ENCODE peak calls at places on chromosome 13, in nine cellular contexts. N, F, J, R, V, S, L, Y and G are unnamed samples. For H3K4me1, the result is how much of the 10 kb centered on the place peaks cover.

GRCh38 chr13:77565635-77566034 is 30.1 kb downstream of the SCEL start:
- DNase-seq in N (no peak), F (no peak), J (no peak), R (peak), V (no peak), S (no peak), L (no peak), Y (no peak), G (no peak)

GRCh38 chr13:45341799-45342584 is 1.0 kb upstream of the TPT1 start:
- DNase-seq in N (peak), F (peak), J (no peak), R (no peak), V (no peak), S (peak), L (no peak), Y (no peak), G (peak)

GRCh38 chr13:80824231-80824630 is 483.3 kb upstream of the SPRY2 start:
- DNase-seq in N (no peak), F (no peak), J (no peak), R (no peak), V (no peak), S (no peak), L (no peak), Y (no peak), G (no peak)

GRCh38 chr13:34847751-34848150 is 94.3 kb upstream of the NBEA start:
- DNase-seq in N (no peak), F (no peak), J (no peak), R (no peak), V (no peak), S (no peak), L (no peak), Y (no peak), G (no peak)

GRCh38 chr13:26458196-26458734 is 99.2 kb upstream of the WASF3 start:
- DNase-seq in N (no peak), F (no peak), J (no peak), R (no peak), V (no peak), S (no peak), L (no peak), Y (no peak), G (no peak)

GRCh38 chr13:39641645-39642044 is 13.8 kb upstream of the COG6 start:
- DNase-seq in N (no peak), F (no peak), J (no peak), R (no peak), V (no peak), S (no peak), L (no peak), Y (no peak), G (no peak)

GRCh38 chr13:27053902-27054595 is 117.6 kb downstream of the USP12 start:
- DNase-seq in N (no peak), F (no peak), J (no peak), R (peak), V (no peak), S (no peak), L (no peak), Y (no peak), G (no peak)

GRCh38 chr13:73849292-73849691 is 284.9 kb downstream of the KLF12 start:
- DNase-seq in N (no peak), F (peak), J (no peak), R (peak), V (no peak), S (no peak), L (no peak), Y (no peak), G (no peak)

GRCh38 chr13:87680298-87680697 is 9.1 kb downstream of the SLITRK5 start:
- DNase-seq in N (no peak), F (no peak), J (no peak), R (no peak), V (no peak), S (peak), L (no peak), Y (no peak), G (no peak)

GRCh38 chr13:104900186-104900817 is 1635.2 kb downstream of the EFNB2 start:
- DNase-seq in N (no peak), F (no peak), J (no peak), R (no peak), V (no peak), S (no peak), L (no peak), Y (no peak), G (no peak)

GRCh38 chr13:63455938-63456337 is 2040.3 kb upstream of the PCDH20 start:
- DNase-seq in N (no peak), F (no peak), J (no peak), R (no peak), V (no peak), S (no peak), L (no peak), Y (no peak), G (no peak)

GRCh38 chr13:95457294-95457693 is 95.2 kb upstream of the CLDN10 start:
- DNase-seq in N (no peak), F (no peak), J (no peak), R (no peak), V (no peak), S (no peak), L (no peak), Y (no peak), G (no peak)

GRCh38 chr13:44690376-44690775 is 114.2 kb upstream of the TSC22D1 start:
- DNase-seq in N (no peak), F (no peak), J (no peak), R (no peak), V (no peak), S (no peak), L (no peak), Y (no peak), G (no peak)

GRCh38 chr13:110418944-110419343 is 111.9 kb downstream of the COL4A2 start:
- DNase-seq in N (no peak), F (no peak), J (no peak), R (no peak), V (no peak), S (no peak), L (no peak), Y (no peak), G (no peak)

GRCh38 chr13:99687728-99688397 is 186.6 kb downstream of the TM9SF2 start:
- DNase-seq in N (no peak), F (no peak), J (no peak), R (no peak), V (no peak), S (no peak), L (no peak), Y (no peak), G (no peak)

GRCh38 chr13:33174980-33175379 is 110.6 kb downstream of the STARD13 start:
- DNase-seq in N (no peak), F (no peak), J (no peak), R (no peak), V (no peak), S (no peak), L (no peak), Y (no peak), G (no peak)

GRCh38 chr13:112074139-112074710 is 7.3 kb downstream of the SOX1 start:
- DNase-seq in N (no peak), F (no peak), J (no peak), R (no peak), V (no peak), S (no peak), L (no peak), Y (no peak), G (no peak)

GRCh38 chr13:20348018-20348417 is 115.9 kb upstream of the GJB6 start:
- DNase-seq in N (no peak), F (no peak), J (no peak), R (no peak), V (no peak), S (no peak), L (no peak), Y (no peak), G (no peak)

GRCh38 chr13:36385471-36385870 is 39.3 kb upstream of the SPART start:
- DNase-seq in N (no peak), F (no peak), J (no peak), R (no peak), V (no peak), S (no peak), L (no peak), Y (no peak), G (no peak)

GRCh38 chr13:28865312-28865711 is 45.2 kb downstream of the MTUS2 start:
- DNase-seq in N (no peak), F (no peak), J (no peak), R (no peak), V (no peak), S (no peak), L (no peak), Y (no peak), G (no peak)

GRCh38 chr13:47499358-47500150 is 501.5 kb downstream of the SUCLA2 start:
- DNase-seq in N (no peak), F (no peak), J (no peak), R (no peak), V (no peak), S (no peak), L (no peak), Y (no peak), G (no peak)

GRCh38 chr13:33556828-33557227 is 261.1 kb upstream of the RFC3 start:
- DNase-seq in N (no peak), F (no peak), J (no peak), R (no peak), V (no peak), S (no peak), L (no peak), Y (no peak), G (no peak)

GRCh38 chr13:30722361-30722760 is 13.0 kb upstream of the ALOX5AP start:
- DNase-seq in N (no peak), F (no peak), J (no peak), R (no peak), V (no peak), S (no peak), L (no peak), Y (no peak), G (no peak)

GRCh38 chr13:21074601-21075302 is 13.4 kb upstream of the LATS2 start:
- DNase-seq in N (no peak), F (no peak), J (no peak), R (no peak), V (peak), S (no peak), L (peak), Y (no peak), G (peak)

GRCh38 chr13:30664689-30665088 is 47.0 kb downstream of the USPL1 start:
- DNase-seq in N (no peak), F (no peak), J (no peak), R (no peak), V (no peak), S (no peak), L (no peak), Y (no peak), G (no peak)

GRCh38 chr13:75788494-75788991 is 152.4 kb downstream of the LMO7 start:
- DNase-seq in N (peak), F (peak), J (no peak), R (no peak), V (no peak), S (no peak), L (no peak), Y (no peak), G (peak)

GRCh38 chr13:49314344-49314882 is 66.7 kb downstream of the CDADC1 start:
- DNase-seq in N (no peak), F (no peak), J (no peak), R (peak), V (no peak), S (no peak), L (no peak), Y (no peak), G (no peak)

GRCh38 chr13:23020246-23020843 is 160.4 kb upstream of the SGCG start:
- DNase-seq in N (peak), F (peak), J (no peak), R (peak), V (no peak), S (peak), L (peak), Y (no peak), G (peak)

GRCh38 chr13:98478134-98479129 is 98.5 kb downstream of the STK24 start:
- DNase-seq in N (no peak), F (no peak), J (no peak), R (no peak), V (no peak), S (no peak), L (no peak), Y (no peak), G (no peak)

GRCh38 chr13:76812971-76813691 is 73.1 kb downstream of the KCTD12 start:
- DNase-seq in N (no peak), F (no peak), J (no peak), R (no peak), V (peak), S (no peak), L (no peak), Y (peak), G (no peak)

GRCh38 chr13:84417426-84417825 is 535.2 kb upstream of the SLITRK1 start:
- DNase-seq in N (no peak), F (no peak), J (no peak), R (no peak), V (no peak), S (no peak), L (no peak), Y (no peak), G (no peak)

GRCh38 chr13:106036870-106037269 is 498.6 kb downstream of the EFNB2 start:
- DNase-seq in N (no peak), F (peak), J (no peak), R (peak), V (no peak), S (no peak), L (peak), Y (no peak), G (no peak)

GRCh38 chr13:59352600-59352999 is 811.1 kb downstream of the DIAPH3 start:
- DNase-seq in N (no peak), F (no peak), J (no peak), R (no peak), V (no peak), S (no peak), L (no peak), Y (no peak), G (no peak)

GRCh38 chr13:59358014-59358413 is 805.7 kb downstream of the DIAPH3 start:
- DNase-seq in N (no peak), F (no peak), J (no peak), R (no peak), V (no peak), S (no peak), L (no peak), Y (no peak), G (no peak)

GRCh38 chr13:59360108-59360507 is 803.6 kb downstream of the DIAPH3 start:
- DNase-seq in N (no peak), F (no peak), J (no peak), R (no peak), V (no peak), S (no peak), L (no peak), Y (no peak), G (no peak)

GRCh38 chr13:59354665-59355064 is 809.1 kb downstream of the DIAPH3 start:
- DNase-seq in N (no peak), F (no peak), J (no peak), R (no peak), V (no peak), S (no peak), L (no peak), Y (no peak), G (no peak)

GRCh38 chr13:59356607-59357006 is 807.1 kb downstream of the DIAPH3 start:
- DNase-seq in N (no peak), F (peak), J (no peak), R (no peak), V (no peak), S (no peak), L (no peak), Y (no peak), G (peak)
- TF ChIP-seq POLR2A in N (no peak), F (no peak), J (no peak), R (no peak), V (no peak), S (no peak), L (no peak), Y (no peak), G (no peak)

DNA sequence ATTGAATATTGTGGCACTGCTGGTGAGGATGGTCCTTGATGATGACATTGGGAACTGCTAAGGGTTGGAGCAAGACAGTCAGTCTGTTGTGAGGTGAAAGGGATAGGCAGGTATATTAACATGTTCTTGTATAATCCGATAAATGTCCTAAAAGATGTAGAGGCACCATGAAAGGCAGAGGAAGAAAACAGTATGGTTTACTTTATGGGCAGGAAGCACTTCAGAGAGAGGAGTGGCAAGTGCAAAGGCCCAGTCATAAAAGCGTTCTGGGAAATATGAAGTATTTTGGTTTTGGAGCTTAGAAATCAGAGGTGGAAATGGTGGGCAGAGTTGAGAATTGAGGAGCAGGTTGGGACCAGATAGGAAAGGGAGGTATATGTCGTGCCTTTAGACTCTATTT is 9.5 kb downstream of the NUP58 start:
- DNase-seq in N (no peak), F (no peak), J (no peak), R (no peak), V (no peak), S (no peak), L (no peak), Y (no peak), G (no peak)
- TF ChIP-seq POLR2AphosphoS5 in N (no peak), F (no peak), J (no peak), R (no peak), V (no peak), S (no peak), L (no peak), Y (no peak), G (no peak)

GRCh38 chr13:51305558-51305957 is 33.9 kb upstream of the SERPINE3 start:
- DNase-seq in N (no peak), F (no peak), J (no peak), R (no peak), V (no peak), S (no peak), L (no peak), Y (no peak), G (no peak)
- H3K4me1 ChIP-seq in N (under half), F (under half), J (under half), R (under half), V (under half), S (under half), L (under half), Y (under half), G (under half)

GRCh38 chr13:113642563-113642962 is 15.4 kb downstream of the ATP4B start:
- DNase-seq in N (no peak), F (no peak), J (no peak), R (no peak), V (no peak), S (no peak), L (no peak), Y (no peak), G (no peak)
- TF ChIP-seq POLR2A in N (no peak), F (no peak), J (no peak), R (no peak), V (no peak), S (no peak), L (no peak), Y (no peak), G (no peak)